ENCODE peak calls at places on chromosomes 16 and 17, in four cellular contexts. One of them, this sample, is unnamed.

GRCh38 chr17:62950067-62950466 is 16.0 kb upstream of the TANC2 start:
- DNase-seq in pancreas: no peak
- DNase-seq in uterus: peak; percentile 20
- DNase-seq in left ventricle myocardium inferior: peak; percentile 32
- DNase-seq in this sample: peak; percentile 56

GRCh38 chr16:63061319-63061718 is 1025.1 kb upstream of the CDH8 start:
- DNase-seq in left ventricle myocardium inferior: no peak
- DNase-seq in pancreas: no peak
- DNase-seq in uterus: no peak
- DNase-seq in this sample: no peak

GRCh38 chr16:66342294-66342900 is 24.1 kb upstream of the CDH5 start:
- DNase-seq in pancreas: no peak
- DNase-seq in uterus: no peak
- DNase-seq in left ventricle myocardium inferior: no peak
- DNase-seq in this sample: peak; percentile 75

GRCh38 chr16:67170168-67170947 is at the start of gene NOL3:
- DNase-seq in uterus: peak; percentile 80
- DNase-seq in pancreas: peak; percentile 90
- DNase-seq in left ventricle myocardium inferior: peak; percentile 90
- DNase-seq in this sample: peak; percentile 94

GRCh38 chr16:30350134-30350871 is 4.8 kb downstream of the CD2BP2 start:
- DNase-seq in pancreas: no peak
- DNase-seq in uterus: no peak
- DNase-seq in left ventricle myocardium inferior: no peak
- DNase-seq in this sample: no peak

GRCh38 chr17:17414316-17414937 is 62.4 kb upstream of the MED9 start:
- DNase-seq in pancreas: no peak
- DNase-seq in uterus: no peak
- DNase-seq in left ventricle myocardium inferior: no peak
- DNase-seq in this sample: no peak

GRCh38 chr17:75646626-75646968 is 13.4 kb downstream of the SMIM5 start:
- DNase-seq in left ventricle myocardium inferior: no peak
- DNase-seq in uterus: no peak
- DNase-seq in pancreas: peak; percentile 43
- DNase-seq in this sample: no peak

GRCh38 chr17:61452301-61453290 is at the start of gene TBX4:
- DNase-seq in left ventricle myocardium inferior: no peak
- DNase-seq in pancreas: no peak
- DNase-seq in uterus: no peak
- DNase-seq in this sample: no peak

GRCh38 chr16:12569061-12569460 is 234.6 kb downstream of the CPPED1 start:
- DNase-seq in pancreas: no peak
- DNase-seq in left ventricle myocardium inferior: no peak
- DNase-seq in uterus: no peak
- DNase-seq in this sample: no peak

GRCh38 chr17:17060930-17061329 is 18.7 kb downstream of the MPRIP start:
- DNase-seq in pancreas: no peak
- DNase-seq in left ventricle myocardium inferior: no peak
- DNase-seq in uterus: no peak
- DNase-seq in this sample: no peak

GRCh38 chr17:1461193-1461944 is 5.3 kb upstream of the CRK start:
- DNase-seq in uterus: no peak
- DNase-seq in pancreas: no peak
- DNase-seq in left ventricle myocardium inferior: no peak
- DNase-seq in this sample: no peak

GRCh38 chr16:75377971-75378386 is 55.3 kb downstream of the CFDP1 start:
- DNase-seq in left ventricle myocardium inferior: no peak
- DNase-seq in pancreas: no peak
- DNase-seq in uterus: no peak
- DNase-seq in this sample: no peak

GRCh38 chr16:81261049-81261648 is 22.7 kb downstream of the BCO1 start:
- DNase-seq in uterus: no peak
- DNase-seq in pancreas: no peak
- DNase-seq in left ventricle myocardium inferior: no peak
- DNase-seq in this sample: peak; percentile 24

GRCh38 chr16:58222532-58223316 is 24.8 kb upstream of the CSNK2A2 start:
- DNase-seq in uterus: no peak
- DNase-seq in pancreas: no peak
- DNase-seq in left ventricle myocardium inferior: no peak
- DNase-seq in this sample: no peak

GRCh38 chr16:4936991-4937781 is at the start of gene PPL:
- DNase-seq in pancreas: peak; percentile 98
- DNase-seq in left ventricle myocardium inferior: peak; percentile 72
- DNase-seq in uterus: peak; percentile 75
- DNase-seq in this sample: no peak

GRCh38 chr17:18117533-18117932 is 9.0 kb downstream of the MYO15A start:
- DNase-seq in left ventricle myocardium inferior: no peak
- DNase-seq in pancreas: no peak
- DNase-seq in uterus: no peak
- DNase-seq in this sample: no peak

GRCh38 chr16:3717235-3718018 is at the start of gene TRAP1:
- DNase-seq in left ventricle myocardium inferior: peak; percentile 91
- DNase-seq in uterus: peak; percentile 90
- DNase-seq in pancreas: peak; percentile 93
- DNase-seq in this sample: peak; percentile 95

GRCh38 chr16:6864670-6865069 is 468.0 kb upstream of the RBFOX1 start:
- DNase-seq in pancreas: no peak
- DNase-seq in left ventricle myocardium inferior: no peak
- DNase-seq in uterus: no peak
- DNase-seq in this sample: no peak

GRCh38 chr17:6641374-6641818 is 536 bp downstream of the TXNDC17 start:
- DNase-seq in left ventricle myocardium inferior: no peak
- DNase-seq in pancreas: no peak
- DNase-seq in uterus: no peak
- DNase-seq in this sample: no peak

GRCh38 chr17:74757502-74757901 is 9.1 kb downstream of the NHERF1 start:
- DNase-seq in pancreas: peak; percentile 72
- DNase-seq in left ventricle myocardium inferior: peak; percentile 52
- DNase-seq in uterus: no peak
- DNase-seq in this sample: peak; percentile 53

GRCh38 chr16:4213721-4214120 is 28.2 kb downstream of the SRL start:
- DNase-seq in left ventricle myocardium inferior: no peak
- DNase-seq in uterus: no peak
- DNase-seq in pancreas: no peak
- DNase-seq in this sample: no peak

GRCh38 chr17:82882715-82883446 is 43.1 kb upstream of the ZNF750 start:
- DNase-seq in pancreas: peak; percentile 90
- DNase-seq in uterus: no peak
- DNase-seq in left ventricle myocardium inferior: no peak
- DNase-seq in this sample: no peak

GRCh38 chr17:21165922-21166598 is 39.3 kb downstream of the DHRS7B start:
- DNase-seq in left ventricle myocardium inferior: peak; percentile 80
- DNase-seq in pancreas: no peak
- DNase-seq in uterus: peak; percentile 41
- DNase-seq in this sample: no peak

GRCh38 chr16:80407265-80407987 is 133.4 kb upstream of the DYNLRB2 start:
- DNase-seq in left ventricle myocardium inferior: no peak
- DNase-seq in pancreas: no peak
- DNase-seq in uterus: no peak
- DNase-seq in this sample: no peak

GRCh38 chr17:27385626-27386025 is 70.6 kb upstream of the KSR1 start:
- DNase-seq in uterus: no peak
- DNase-seq in pancreas: no peak
- DNase-seq in left ventricle myocardium inferior: no peak
- DNase-seq in this sample: no peak

GRCh38 chr16:3131755-3132377 is 3.0 kb upstream of the ZNF213 start:
- DNase-seq in left ventricle myocardium inferior: no peak
- DNase-seq in pancreas: no peak
- DNase-seq in uterus: no peak
- DNase-seq in this sample: peak; percentile 73

GRCh38 chr17:43591750-43592562 is 45.8 kb upstream of the ETV4 start:
- DNase-seq in pancreas: no peak
- DNase-seq in uterus: peak; percentile 88
- DNase-seq in left ventricle myocardium inferior: peak; percentile 86
- DNase-seq in this sample: peak; percentile 68

GRCh38 chr17:17387461-17388362 is 84.5 kb downstream of the NT5M start:
- DNase-seq in pancreas: peak; percentile 91
- DNase-seq in uterus: no peak
- DNase-seq in left ventricle myocardium inferior: no peak
- DNase-seq in this sample: peak; percentile 13

GRCh38 chr17:34706029-34706428 is 126.6 kb downstream of the TMEM132E start:
- DNase-seq in pancreas: no peak
- DNase-seq in left ventricle myocardium inferior: no peak
- DNase-seq in uterus: no peak
- DNase-seq in this sample: no peak

DNA sequence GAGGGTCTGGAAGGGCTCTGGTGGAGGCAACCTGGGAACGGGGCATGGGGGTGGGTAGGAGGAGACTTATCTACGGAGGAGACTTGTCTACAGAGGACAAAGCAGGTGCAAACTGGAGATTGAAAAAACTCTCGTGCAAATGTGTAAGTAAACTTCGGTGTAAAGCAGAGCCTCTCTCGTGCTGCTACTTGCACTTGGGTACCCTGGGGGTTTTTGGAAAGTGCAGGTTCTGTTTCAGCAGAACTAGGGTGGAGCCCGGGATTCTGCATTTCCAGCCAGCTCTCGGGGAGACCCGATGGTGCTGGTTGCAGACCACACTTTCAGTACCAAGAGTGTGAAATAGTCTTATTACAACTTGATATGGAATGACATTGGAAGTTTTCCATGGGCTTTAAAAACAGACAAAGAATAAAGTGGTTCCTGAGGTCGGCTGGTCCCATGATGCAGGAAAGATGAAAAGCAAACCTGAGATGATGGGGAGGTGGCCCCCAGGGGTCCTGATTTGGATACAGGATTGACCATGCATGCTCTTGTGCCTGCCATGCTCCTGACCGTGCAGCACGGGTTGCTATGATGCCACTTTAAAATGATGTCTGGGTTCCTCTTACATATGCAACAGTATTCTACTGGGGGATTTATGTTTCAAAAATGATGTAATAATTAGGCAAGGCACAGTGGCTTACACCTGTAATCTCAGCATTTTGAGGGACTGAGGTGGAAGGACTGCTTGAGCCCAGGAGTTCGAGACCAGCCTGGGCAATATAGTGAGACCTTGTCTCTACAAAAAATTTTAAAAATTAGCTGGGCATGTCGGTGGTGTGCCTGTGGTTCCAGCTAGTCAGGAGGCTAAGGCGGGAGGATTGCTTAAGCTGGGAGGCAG is 69.3 kb downstream of the IRF8 start:
- DNase-seq in pancreas: no peak
- DNase-seq in left ventricle myocardium inferior: no peak
- DNase-seq in uterus: no peak
- DNase-seq in this sample: no peak
- TF ChIP-seq CTCF in pancreas: no peak
- TF ChIP-seq CTCF in left ventricle myocardium inferior: no peak
- TF ChIP-seq CTCF in uterus: no peak
- TF ChIP-seq CTCF in this sample: no peak

GRCh38 chr16:88943131-88943664 is 33.8 kb downstream of the CBFA2T3 start:
- DNase-seq in pancreas: no peak
- DNase-seq in left ventricle myocardium inferior: no peak
- DNase-seq in uterus: no peak
- DNase-seq in this sample: no peak

GRCh38 chr16:88941933-88942909 is 34.8 kb downstream of the CBFA2T3 start:
- DNase-seq in left ventricle myocardium inferior: peak; percentile 61
- DNase-seq in uterus: no peak
- DNase-seq in pancreas: peak; percentile 70
- DNase-seq in this sample: peak; percentile 69

GRCh38 chr16:88940196-88941050 is 36.6 kb downstream of the CBFA2T3 start:
- DNase-seq in uterus: no peak
- DNase-seq in pancreas: peak; percentile 84
- DNase-seq in left ventricle myocardium inferior: no peak
- DNase-seq in this sample: no peak

GRCh38 chr16:88939814-88940195 is 37.2 kb downstream of the CBFA2T3 start:
- DNase-seq in left ventricle myocardium inferior: peak; percentile 67
- DNase-seq in pancreas: peak; percentile 63
- DNase-seq in uterus: no peak
- DNase-seq in this sample: no peak

DNA sequence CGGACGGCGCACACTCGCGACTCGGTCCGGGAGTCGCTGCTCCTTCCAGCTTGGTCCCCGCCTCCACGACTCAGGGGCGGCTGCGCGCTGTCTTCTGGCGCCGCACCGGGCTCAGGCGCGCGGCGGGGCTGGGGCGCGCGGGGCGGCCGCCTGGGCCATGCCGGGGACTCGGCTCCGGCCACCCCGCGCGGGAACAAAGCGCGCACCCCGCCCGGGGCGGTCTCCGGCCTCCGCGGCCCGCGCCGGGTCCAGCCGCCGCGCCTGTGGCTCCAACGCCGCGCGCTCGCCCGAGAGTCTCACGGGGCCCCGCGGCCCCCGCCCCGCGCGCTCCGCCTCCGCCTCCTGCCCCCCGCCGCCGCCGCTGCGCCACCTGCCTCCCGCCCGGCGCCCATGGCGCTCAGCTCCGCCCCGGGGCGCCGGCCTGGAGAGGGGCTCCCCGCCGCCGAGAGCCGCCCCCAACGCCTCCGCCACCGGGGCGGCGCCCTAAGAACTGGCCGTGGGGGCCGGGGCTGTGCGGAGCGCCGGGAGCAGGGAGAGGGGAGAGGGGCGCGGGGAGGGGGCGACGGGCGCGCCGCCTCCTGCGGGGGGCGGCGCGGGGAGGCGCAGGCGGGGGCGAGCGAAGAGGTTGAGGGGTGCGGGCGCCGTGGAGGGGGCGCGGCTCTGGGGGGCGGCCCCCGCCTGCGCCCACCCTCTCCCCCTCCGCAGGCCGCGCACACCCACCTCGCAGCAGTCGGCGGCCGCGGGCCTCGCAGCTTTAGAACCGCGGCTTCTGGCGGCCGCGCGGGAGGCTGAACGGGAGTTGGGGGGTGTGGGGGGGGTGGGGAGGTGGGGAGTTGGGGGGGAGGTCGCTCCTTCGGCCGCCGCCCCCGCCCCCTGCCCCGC is 35.7 kb downstream of the CBFA2T3 start:
- DNase-seq in uterus: no peak
- DNase-seq in pancreas: peak; percentile 71
- DNase-seq in left ventricle myocardium inferior: peak; percentile 66
- DNase-seq in this sample: no peak
- H3K4me1 ChIP-seq in uterus: peaks cover 11% of the 10 kb centered on the region
- H3K4me1 ChIP-seq in pancreas: peaks cover 11% of the 10 kb centered on the region
- H3K4me1 ChIP-seq in left ventricle myocardium inferior: peaks cover 53% of the 10 kb centered on the region
- H3K4me1 ChIP-seq in this sample: no peaks in the 10 kb centered on the region

DNA sequence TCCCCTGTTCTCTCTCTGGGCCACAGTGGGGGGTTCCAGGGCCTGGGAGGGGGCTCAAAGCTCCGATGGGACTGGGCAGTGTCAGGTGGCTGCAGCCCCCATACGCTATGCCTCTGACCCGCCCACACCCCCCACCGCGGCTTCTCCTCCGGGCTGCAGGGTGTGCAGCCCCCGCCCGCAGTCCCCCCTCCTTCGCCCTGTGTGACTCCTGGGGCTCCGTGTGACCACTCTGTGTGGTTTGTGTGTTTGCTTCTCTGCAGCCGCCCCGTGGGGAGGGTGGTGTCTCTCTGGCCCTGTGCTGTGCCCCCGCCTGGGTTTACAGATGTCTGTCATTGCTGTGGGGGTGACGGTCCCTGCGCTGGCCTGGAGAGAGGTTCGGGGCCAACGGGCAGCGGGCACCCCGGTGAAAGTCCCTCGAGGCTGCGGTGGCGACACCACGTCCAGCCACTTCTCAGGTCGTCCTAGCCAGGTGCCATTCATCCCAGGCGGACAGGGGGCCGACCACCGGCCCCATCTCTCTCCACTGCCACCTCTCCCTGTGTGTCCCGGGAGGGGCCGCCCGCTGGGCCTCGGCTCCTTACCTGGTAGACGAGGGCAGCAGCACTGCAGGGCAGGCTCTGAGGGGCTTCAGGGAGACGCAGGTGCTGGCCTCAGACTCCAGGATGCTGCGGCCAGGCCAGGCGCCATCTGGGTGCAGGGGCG is 5.5 kb downstream of the SSTR5 start:
- DNase-seq in uterus: no peak
- DNase-seq in left ventricle myocardium inferior: no peak
- DNase-seq in pancreas: no peak
- DNase-seq in this sample: no peak
- H3K4me3 ChIP-seq in uterus: no peak overlapping the region
- H3K4me3 ChIP-seq in left ventricle myocardium inferior: no peak overlapping the region
- H3K4me3 ChIP-seq in pancreas: no peak overlapping the region
- H3K4me3 ChIP-seq in this sample: no peak overlapping the region

GRCh38 chr16:71626018-71626857 is at the start of gene MARVELD3:
- DNase-seq in pancreas: peak; percentile 97
- DNase-seq in uterus: no peak
- DNase-seq in left ventricle myocardium inferior: no peak
- DNase-seq in this sample: no peak
- TF ChIP-seq CTCF in pancreas: no peak
- TF ChIP-seq CTCF in uterus: no peak
- TF ChIP-seq CTCF in left ventricle myocardium inferior: no peak
- TF ChIP-seq CTCF in this sample: no peak

This sample was measured in BE2C.